ENCODE peak calls at places on chromosome 17, in eight cellular contexts. N is BE2C, G is transverse colon, M is small intestine, D is A549, O is cardiac muscle cell, X is right lobe of liver, Z is body of pancreas. E is an unnamed sample.

GRCh38 chr17:80807882-80808281 is 183.8 kb upstream of the CHMP6 start:
- DNase-seq in G (no peak), M (no peak), Z (no peak), X (no peak), O (no peak), D (no peak), N (no peak), E (no peak)

GRCh38 chr17:13558588-13558987 is 43.1 kb downstream of the HS3ST3A1 start:
- DNase-seq in G (no peak), N (no peak), Z (no peak), O (no peak), M (no peak), D (no peak), X (no peak), E (no peak)

GRCh38 chr17:12282056-12282455 is 261.4 kb downstream of the MAP2K4 start:
- DNase-seq in X (no peak), Z (no peak), G (no peak), D (peak; percentile 64), N (no peak), O (no peak), M (no peak), E (no peak)

GRCh38 chr17:29595107-29595942 is 2.4 kb downstream of the ANKRD13B start:
- DNase-seq in G (no peak), D (no peak), N (no peak), X (no peak), O (no peak), M (no peak), Z (no peak), E (no peak)

GRCh38 chr17:79852748-79853147 is 13.5 kb upstream of the CBX4 start:
- DNase-seq in X (no peak), Z (peak; percentile 24), M (peak; percentile 88), D (peak; percentile 63), G (peak; percentile 23), O (no peak), N (no peak), E (peak; percentile 54)

GRCh38 chr17:54153423-54153822 is 330.7 kb downstream of the KIF2B start:
- DNase-seq in M (no peak), Z (no peak), D (no peak), G (no peak), N (no peak), X (no peak), O (no peak), E (no peak)

GRCh38 chr17:66957951-66958579 is 6.4 kb upstream of the CACNG4 start:
- DNase-seq in M (no peak), Z (no peak), X (no peak), D (no peak), N (peak; percentile 44), G (no peak), O (no peak), E (no peak)

GRCh38 chr17:65418622-65419021 is 142.8 kb downstream of the AXIN2 start:
- DNase-seq in Z (no peak), D (no peak), G (peak; percentile 22), N (no peak), X (no peak), O (no peak), M (peak; percentile 17), E (no peak)

GRCh38 chr17:1197781-1198490 is 18.2 kb upstream of the ABR start:
- DNase-seq in Z (peak; percentile 58), D (no peak), N (no peak), O (no peak), X (peak; percentile 74), G (peak; percentile 82), M (peak; percentile 73), E (no peak)

GRCh38 chr17:63822537-63822936 is 4.7 kb upstream of the PSMC5 start:
- DNase-seq in O (no peak), N (no peak), Z (no peak), M (no peak), X (no peak), D (no peak), G (no peak), E (no peak)

GRCh38 chr17:76995352-76996105 is 127.3 kb downstream of the MGAT5B start:
- DNase-seq in M (no peak), X (no peak), Z (no peak), N (no peak), D (no peak), G (no peak), O (no peak), E (no peak)

GRCh38 chr17:13154932-13155331 is 137.1 kb upstream of the ELAC2 start:
- DNase-seq in Z (no peak), N (no peak), G (no peak), O (no peak), M (no peak), D (no peak), X (no peak), E (no peak)

GRCh38 chr17:59369026-59369724 is 37.7 kb downstream of the YPEL2 start:
- DNase-seq in G (no peak), X (no peak), O (no peak), M (no peak), Z (no peak), N (no peak), D (no peak), E (no peak)

GRCh38 chr17:19004601-19005441 is at the start of gene FAM83G:
- DNase-seq in M (peak; percentile 89), G (peak; percentile 92), O (peak; percentile 49), D (peak; percentile 87), N (peak; percentile 30), X (peak; percentile 92), Z (peak; percentile 93), E (peak; percentile 82)

GRCh38 chr17:66975614-66976378 is 11.3 kb downstream of the CACNG4 start:
- DNase-seq in X (no peak), Z (peak; percentile 20), N (no peak), G (no peak), D (peak; percentile 60), O (no peak), M (no peak), E (no peak)

GRCh38 chr17:42249681-42250446 is 26.3 kb downstream of the STAT5B start:
- DNase-seq in X (no peak), D (no peak), N (no peak), G (no peak), Z (no peak), O (no peak), M (peak; percentile 31), E (peak; percentile 12)

GRCh38 chr17:42246515-42246914 is 29.7 kb downstream of the STAT5B start:
- DNase-seq in G (no peak), M (no peak), O (no peak), D (no peak), N (no peak), X (no peak), Z (peak; percentile 67), E (no peak)

GRCh38 chr17:42251115-42251514 is 25.1 kb downstream of the STAT5B start:
- DNase-seq in M (no peak), N (no peak), D (peak; percentile 48), O (no peak), Z (no peak), X (no peak), G (no peak), E (no peak)

GRCh38 chr17:42248351-42249179 is 27.6 kb downstream of the STAT5B start:
- DNase-seq in G (peak; percentile 79), Z (peak; percentile 87), M (peak; percentile 68), N (peak; percentile 80), O (peak; percentile 42), D (no peak), X (peak; percentile 89), E (peak; percentile 92)

GRCh38 chr17:42247734-42248133 is 28.5 kb downstream of the STAT5B start:
- DNase-seq in D (peak; percentile 63), O (no peak), N (peak; percentile 23), M (no peak), G (no peak), Z (no peak), X (no peak), E (no peak)
- H3K4me1 ChIP-seq in D (peaks cover 39% of the 10 kb centered on the region), O (peaks cover 9% of the 10 kb centered on the region), N (peaks cover 7% of the 10 kb centered on the region), M (peaks cover 8% of the 10 kb centered on the region), G (peaks cover 3% of the 10 kb centered on the region), Z (peaks cover 27% of the 10 kb centered on the region), X (no peaks in the 10 kb centered on the region), E (peaks cover 24% of the 10 kb centered on the region)

GRCh38 chr17:7213895-7214299 is 5.7 kb downstream of the DLG4 start:
- DNase-seq in N (peak; percentile 88), Z (peak; percentile 85), M (peak; percentile 76), O (peak; percentile 91), X (no peak), D (peak; percentile 96), G (peak; percentile 79), E (peak; percentile 64)
- H3K4me1 ChIP-seq in N (peaks cover 8% of the 10 kb centered on the region), Z (peaks cover 38% of the 10 kb centered on the region), M (peaks cover 7% of the 10 kb centered on the region), O (peaks cover 40% of the 10 kb centered on the region), X (no peaks in the 10 kb centered on the region), D (peaks cover 37% of the 10 kb centered on the region), G (peaks cover 20% of the 10 kb centered on the region), E (peaks cover 12% of the 10 kb centered on the region)

DNA sequence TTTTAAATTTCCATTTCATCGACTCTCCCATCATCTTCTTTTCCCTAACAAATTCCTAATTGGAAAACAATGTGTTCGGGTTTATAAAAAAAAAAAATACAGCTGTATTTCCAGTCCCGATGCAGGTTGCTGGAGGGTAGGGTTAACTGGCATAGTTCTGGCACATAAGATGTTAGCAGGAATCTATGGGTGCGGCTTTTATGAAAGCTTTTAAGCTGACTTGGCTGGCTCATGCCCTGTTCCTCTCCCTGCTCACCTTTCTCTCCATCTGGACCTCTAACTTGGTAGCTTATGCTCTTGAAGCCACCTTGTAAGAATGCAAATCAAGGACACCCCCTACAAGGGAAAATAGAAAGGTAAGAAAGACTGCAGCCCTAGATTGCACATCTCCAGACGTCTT is 33.2 kb upstream of the KCNJ2 start:
- DNase-seq in D (no peak), N (no peak), Z (no peak), X (no peak), O (no peak), G (no peak), M (peak; percentile 37), E (no peak)
- H3K4me1 ChIP-seq in D (peaks cover 42% of the 10 kb centered on the region), N (no peaks in the 10 kb centered on the region), Z (peaks cover 37% of the 10 kb centered on the region), X (no peaks in the 10 kb centered on the region), O (peaks cover 5% of the 10 kb centered on the region), G (peaks cover 3% of the 10 kb centered on the region), M (peaks cover 2% of the 10 kb centered on the region), E (no peaks in the 10 kb centered on the region)

DNA sequence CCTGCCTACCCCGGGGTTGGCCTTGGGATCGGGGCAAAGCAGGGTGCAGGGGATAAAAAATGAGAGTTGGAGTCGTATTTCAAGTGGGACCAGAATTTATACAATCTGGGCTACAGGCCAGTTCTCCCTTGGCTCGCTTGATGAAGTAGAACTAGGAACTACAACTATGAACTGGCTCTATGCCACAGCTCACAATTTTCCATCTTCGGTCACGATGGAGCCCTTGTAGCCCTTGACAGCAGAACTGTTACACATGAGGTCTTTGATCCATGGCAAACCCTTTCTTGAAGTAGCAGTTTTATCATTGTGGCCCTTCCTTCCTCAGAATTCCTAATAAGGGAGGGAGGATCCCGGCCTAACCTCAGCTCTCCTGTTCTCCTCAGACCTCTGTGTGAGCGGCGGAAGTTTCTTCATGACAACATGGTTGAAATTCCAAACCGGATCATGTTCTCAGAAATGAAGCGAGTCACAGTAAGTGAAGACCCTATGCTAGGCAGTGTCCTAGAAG is 17.1 kb downstream of the LIG3 start:
- DNase-seq in M (no peak), D (no peak), X (no peak), G (peak; percentile 38), O (no peak), N (no peak), Z (peak; percentile 73), E (no peak)
- H3K4me1 ChIP-seq in M (no peaks in the 10 kb centered on the region), D (peaks cover 3% of the 10 kb centered on the region), X (no peaks in the 10 kb centered on the region), G (no peaks in the 10 kb centered on the region), O (no peaks in the 10 kb centered on the region), N (no peaks in the 10 kb centered on the region), Z (peaks cover 16% of the 10 kb centered on the region), E (peaks cover 13% of the 10 kb centered on the region)

GRCh38 chr17:57999010-57999495 is 8.0 kb downstream of the SRSF1 start:
- DNase-seq in X (no peak), G (no peak), N (no peak), D (no peak), Z (no peak), M (no peak), O (no peak), E (no peak)
- H3K4me1 ChIP-seq in X (no peaks in the 10 kb centered on the region), G (peaks cover 16% of the 10 kb centered on the region), N (no peaks in the 10 kb centered on the region), D (peaks cover 68% of the 10 kb centered on the region), Z (peaks cover 32% of the 10 kb centered on the region), M (peaks cover 5% of the 10 kb centered on the region), O (no peaks in the 10 kb centered on the region), E (peaks cover 18% of the 10 kb centered on the region)

GRCh38 chr17:38585805-38586529 is 19.8 kb downstream of the SRCIN1 start:
- DNase-seq in G (no peak), M (no peak), D (no peak), O (no peak), X (no peak), N (no peak), Z (no peak), E (no peak)
- H3K4me1 ChIP-seq in G (peaks cover 6% of the 10 kb centered on the region), M (no peaks in the 10 kb centered on the region), D (peaks cover 21% of the 10 kb centered on the region), O (no peaks in the 10 kb centered on the region), X (no peaks in the 10 kb centered on the region), N (peaks cover 28% of the 10 kb centered on the region), Z (peaks cover 16% of the 10 kb centered on the region), E (peaks cover 2% of the 10 kb centered on the region)